ENCODE peak calls at places on chromosome 2, in five cellular contexts. W, D, V, Q and X are unnamed samples. For H3K4me1, the result is how much of the 10 kb centered on the place peaks cover.

GRCh38 chr2:16129716-16130540 is 189.6 kb downstream of the MYCN start:
- DNase-seq in V (no peak), W (no peak), D (no peak), Q (no peak), X (no peak)

GRCh38 chr2:16862474-16862873 is 196.8 kb upstream of the CYRIA start:
- DNase-seq in V (no peak), D (no peak), Q (no peak), W (no peak), X (no peak)

GRCh38 chr2:129936334-129936934 is 43.0 kb upstream of the RAB6C start:
- DNase-seq in W (no peak), Q (peak), V (no peak), D (no peak), X (no peak)

GRCh38 chr2:227884511-227884947 is 13.1 kb downstream of the DAW1 start:
- DNase-seq in W (no peak), V (peak), D (peak), Q (peak), X (peak)

GRCh38 chr2:17030070-17030469 is 364.4 kb upstream of the CYRIA start:
- DNase-seq in D (no peak), W (no peak), Q (no peak), V (no peak), X (no peak)

GRCh38 chr2:175111200-175111657 is 56.8 kb downstream of the ATF2 start:
- DNase-seq in D (no peak), W (no peak), Q (no peak), V (peak), X (peak)

GRCh38 chr2:232541961-232542714 is 2.6 kb downstream of the CHRNG start:
- DNase-seq in W (no peak), V (no peak), Q (no peak), D (no peak), X (no peak)

GRCh38 chr2:188979730-188980123 is 5.6 kb downstream of the COL3A1 start:
- DNase-seq in W (no peak), V (no peak), Q (no peak), D (no peak), X (no peak)

GRCh38 chr2:26001743-26002341 is 19.5 kb upstream of the KIF3C start:
- DNase-seq in V (peak), Q (no peak), D (peak), W (peak), X (no peak)

GRCh38 chr2:74777161-74777900 is 56.6 kb upstream of the HK2 start:
- DNase-seq in V (no peak), W (no peak), Q (no peak), D (no peak), X (no peak)

GRCh38 chr2:229714080-229714735 is at the start of gene DNER:
- DNase-seq in Q (peak), V (no peak), D (peak), W (peak), X (no peak)

GRCh38 chr2:9714630-9715214 is 83.9 kb upstream of the YWHAQ start:
- DNase-seq in V (no peak), W (no peak), Q (no peak), D (no peak), X (no peak)

GRCh38 chr2:70546376-70546775 is 7.2 kb downstream of the TGFA start:
- DNase-seq in V (no peak), D (no peak), W (no peak), Q (no peak), X (no peak)

GRCh38 chr2:216568563-216568962 is 64.7 kb upstream of the IGFBP2 start:
- DNase-seq in D (no peak), V (no peak), W (no peak), Q (no peak), X (no peak)

GRCh38 chr2:209648714-209649113 is 122.9 kb upstream of the UNC80 start:
- DNase-seq in Q (no peak), D (no peak), V (peak), W (no peak), X (peak)

GRCh38 chr2:186187854-186188253 is 298.2 kb upstream of the ZC3H15 start:
- DNase-seq in W (no peak), Q (no peak), V (no peak), D (no peak), X (no peak)

GRCh38 chr2:96323849-96324248 is 1.3 kb upstream of the ITPRIPL1 start:
- DNase-seq in D (no peak), W (no peak), V (no peak), Q (no peak), X (no peak)

GRCh38 chr2:71925268-71926097 is 222.2 kb downstream of the CYP26B1 start:
- DNase-seq in V (no peak), Q (peak), W (no peak), D (no peak), X (no peak)

GRCh38 chr2:218832520-218832919 is 917 bp upstream of the PRKAG3 start:
- DNase-seq in D (peak), W (no peak), V (no peak), Q (no peak), X (no peak)

GRCh38 chr2:127659408-127660290 is 13.7 kb downstream of the GPR17 start:
- DNase-seq in Q (no peak), D (peak), V (no peak), W (no peak), X (no peak)

GRCh38 chr2:85840091-85840490 is 48.7 kb downstream of the ST3GAL5 start:
- DNase-seq in D (no peak), V (no peak), W (no peak), Q (no peak), X (no peak)

GRCh38 chr2:172461591-172462392 is 34.4 kb downstream of the ITGA6 start:
- DNase-seq in D (peak), Q (peak), V (no peak), W (peak), X (no peak)

GRCh38 chr2:127365211-127365643 is 22.5 kb downstream of the MAP3K2 start:
- DNase-seq in D (no peak), Q (no peak), V (no peak), W (no peak), X (no peak)

GRCh38 chr2:160407393-160408204 is 86.0 kb downstream of the RBMS1 start:
- DNase-seq in V (peak), Q (peak), D (peak), W (peak), X (no peak)

GRCh38 chr2:84459028-84459943 is at the start of gene SUCLG1:
- DNase-seq in Q (peak), V (peak), D (peak), W (peak), X (peak)

GRCh38 chr2:67145851-67146250 is 251.3 kb upstream of the ETAA1 start:
- DNase-seq in V (peak), Q (no peak), D (no peak), W (no peak), X (no peak)

GRCh38 chr2:44804406-44805235 is 136.9 kb upstream of the SIX3 start:
- DNase-seq in V (no peak), W (no peak), Q (no peak), D (no peak), X (no peak)

GRCh38 chr2:179348921-179349320 is 84.3 kb upstream of the SESTD1 start:
- DNase-seq in D (no peak), Q (no peak), V (no peak), W (no peak), X (no peak)

GRCh38 chr2:30197570-30197969 is 33.8 kb upstream of the LBH start:
- DNase-seq in Q (peak), D (no peak), V (no peak), W (no peak), X (no peak)

GRCh38 chr2:134454931-134455330 is 201.1 kb downstream of the MGAT5 start:
- DNase-seq in Q (no peak), D (no peak), V (no peak), W (no peak), X (no peak)

GRCh38 chr2:12675352-12675795 is 41.4 kb upstream of the TRIB2 start:
- DNase-seq in D (no peak), W (no peak), Q (no peak), V (peak), X (no peak)

GRCh38 chr2:127045792-127046501 is 61.0 kb downstream of the BIN1 start:
- DNase-seq in D (no peak), V (no peak), W (no peak), Q (peak), X (no peak)

GRCh38 chr2:61959381-61960293 is 54.2 kb downstream of the COMMD1 start:
- DNase-seq in D (no peak), V (no peak), W (no peak), Q (no peak), X (peak)

GRCh38 chr2:200509227-200509607 is 651 bp downstream of the KCTD18 start:
- DNase-seq in W (no peak), V (no peak), D (peak), Q (no peak), X (no peak)

GRCh38 chr2:9975328-9975727 is 23.8 kb downstream of the GRHL1 start:
- DNase-seq in Q (no peak), V (peak), D (no peak), W (no peak), X (no peak)

GRCh38 chr2:95289251-95289650 is 7.9 kb upstream of the KCNIP3 start:
- DNase-seq in W (no peak), V (no peak), Q (peak), D (no peak), X (no peak)

GRCh38 chr2:41580806-41581205 is 467.0 kb upstream of the PKDCC start:
- DNase-seq in Q (no peak), W (no peak), V (peak), D (no peak), X (no peak)

GRCh38 chr2:111209045-111209514 is 88.4 kb downstream of the BCL2L11 start:
- DNase-seq in W (no peak), Q (no peak), V (peak), D (no peak), X (peak)

DNA sequence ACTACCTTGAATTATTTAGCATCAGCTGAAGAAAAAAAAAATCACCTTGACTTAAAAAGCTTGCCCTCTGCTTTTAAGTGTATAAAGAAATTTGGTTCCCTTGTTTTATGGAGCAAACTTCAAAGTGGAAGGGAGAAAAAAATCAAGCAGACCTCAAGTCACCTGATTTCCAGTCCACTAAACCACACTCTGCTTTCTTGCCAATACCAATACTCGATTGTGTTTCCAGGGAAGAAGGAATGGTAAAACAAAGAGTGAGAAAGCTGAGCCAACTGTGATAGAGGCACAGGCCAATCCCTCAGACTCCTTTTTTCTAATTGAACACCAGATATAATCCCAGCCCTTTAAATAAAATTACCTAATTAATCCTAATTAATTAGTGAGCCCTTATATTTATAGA is 587.3 kb downstream of the ARHGAP15 start:
- DNase-seq in W (no peak), Q (no peak), D (no peak), V (peak), X (no peak)
- H3K4me1 ChIP-seq in W (under half), Q (under half), D (under half), V (under half), X (under half)

GRCh38 chr2:43461461-43462073 is 134.3 kb downstream of the THADA start:
- DNase-seq in Q (no peak), D (no peak), W (no peak), V (no peak), X (no peak)
- H3K4me1 ChIP-seq in Q (under half), D (half or more), W (under half), V (under half), X (under half)

GRCh38 chr2:191298306-191298705 is 53.1 kb downstream of the MYO1B start:
- DNase-seq in V (peak), D (no peak), Q (no peak), W (no peak), X (no peak)

GRCh38 chr2:191299009-191299408 is 53.8 kb downstream of the MYO1B start:
- DNase-seq in V (no peak), D (no peak), W (no peak), Q (no peak), X (no peak)

GRCh38 chr2:191295088-191295487 is 49.9 kb downstream of the MYO1B start:
- DNase-seq in Q (no peak), D (no peak), W (no peak), V (no peak), X (no peak)

GRCh38 chr2:191296083-191297006 is 51.1 kb downstream of the MYO1B start:
- DNase-seq in Q (no peak), W (no peak), V (no peak), D (no peak), X (no peak)

GRCh38 chr2:191297031-191297430 is 51.8 kb downstream of the MYO1B start:
- DNase-seq in D (no peak), V (no peak), W (no peak), Q (no peak), X (no peak)
- H3K4me1 ChIP-seq in D (under half), V (under half), W (under half), Q (under half), X (under half)

GRCh38 chr2:171317492-171318125 is 116.2 kb downstream of the METTL8 start:
- DNase-seq in W (no peak), Q (no peak), D (no peak), V (peak), X (no peak)
- H3K4me1 ChIP-seq in W (under half), Q (under half), D (under half), V (under half), X (under half)

GRCh38 chr2:226794751-226795171 is 4.9 kb downstream of the IRS1 start:
- DNase-seq in V (peak), D (no peak), Q (no peak), W (no peak), X (peak)

GRCh38 chr2:226794077-226794670 is 5.4 kb downstream of the IRS1 start:
- DNase-seq in V (peak), Q (no peak), W (no peak), D (no peak), X (no peak)

GRCh38 chr2:226792155-226792871 is 7.3 kb downstream of the IRS1 start:
- DNase-seq in D (no peak), W (no peak), Q (no peak), V (peak), X (peak)

GRCh38 chr2:226795281-226796011 is 4.2 kb downstream of the IRS1 start:
- DNase-seq in W (peak), V (peak), D (peak), Q (no peak), X (no peak)

DNA sequence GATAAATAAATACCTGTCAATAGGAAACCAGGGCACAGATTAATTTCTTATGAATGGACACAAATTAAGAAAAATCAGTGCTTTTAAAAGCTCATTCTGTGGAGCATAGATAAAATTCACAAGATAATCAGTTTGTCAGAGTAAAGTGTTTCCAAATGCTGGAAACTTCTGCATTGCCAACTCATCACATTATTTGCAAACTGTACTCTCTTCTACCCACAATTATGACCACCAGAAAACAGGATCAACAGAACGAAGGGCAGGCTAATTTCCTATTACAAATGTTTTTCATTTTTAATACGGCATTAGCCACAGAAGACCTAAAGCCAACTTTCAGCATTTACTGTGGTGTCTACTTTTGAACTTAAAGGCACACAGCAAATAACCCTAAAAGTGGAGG is 6.0 kb downstream of the IRS1 start:
- DNase-seq in V (peak), D (no peak), W (no peak), Q (no peak), X (no peak)
- H3K4me1 ChIP-seq in V (under half), D (half or more), W (under half), Q (under half), X (under half)

DNA sequence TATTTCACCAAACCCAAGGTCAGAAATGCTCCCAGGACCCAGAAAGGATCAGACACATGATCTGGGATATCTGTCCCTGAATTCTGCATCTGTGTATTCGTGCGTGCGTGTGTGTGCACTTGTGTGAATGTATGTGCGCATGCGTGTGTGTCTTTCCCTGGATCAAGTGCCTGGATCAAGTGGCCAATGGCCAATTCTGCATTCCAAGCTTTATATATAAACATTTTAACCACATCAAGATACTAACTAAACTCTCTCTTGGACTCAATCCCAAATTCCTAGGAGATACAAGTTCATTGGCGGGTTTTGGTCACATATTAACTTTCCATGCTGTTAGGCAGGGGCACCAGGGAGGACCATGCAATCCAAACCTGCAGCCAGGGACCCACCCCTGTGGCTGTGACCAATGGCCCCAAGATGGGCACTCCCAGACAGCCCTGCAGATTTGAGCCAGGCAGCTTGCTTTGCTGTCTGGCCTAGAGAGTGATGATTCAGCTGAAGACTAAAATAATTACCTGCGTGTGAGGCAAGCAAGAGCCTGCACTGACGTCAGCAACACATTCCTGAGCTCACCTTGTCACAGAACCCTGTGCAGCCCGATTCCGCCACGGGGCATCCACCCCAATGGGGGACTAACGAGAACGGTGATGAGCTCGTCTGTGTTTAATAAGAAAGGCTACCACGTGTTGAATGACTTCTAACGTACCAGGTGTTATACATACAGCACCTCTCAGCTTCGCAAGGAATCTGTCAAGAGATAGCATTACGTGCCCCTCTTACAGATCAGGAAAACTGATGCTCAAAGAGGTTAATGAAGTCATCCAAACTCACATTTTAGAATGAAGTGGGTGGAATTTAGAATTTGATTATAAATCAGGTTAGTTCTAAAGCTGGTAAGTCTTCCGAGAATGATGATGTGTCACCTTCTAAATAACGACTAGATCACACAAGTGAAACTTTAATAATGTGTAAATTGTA is 45.4 kb upstream of the ROCK2 start:
- DNase-seq in V (peak), Q (no peak), D (no peak), W (no peak), X (peak)
- H3K4me1 ChIP-seq in V (under half), Q (under half), D (under half), W (under half), X (under half)

DNA sequence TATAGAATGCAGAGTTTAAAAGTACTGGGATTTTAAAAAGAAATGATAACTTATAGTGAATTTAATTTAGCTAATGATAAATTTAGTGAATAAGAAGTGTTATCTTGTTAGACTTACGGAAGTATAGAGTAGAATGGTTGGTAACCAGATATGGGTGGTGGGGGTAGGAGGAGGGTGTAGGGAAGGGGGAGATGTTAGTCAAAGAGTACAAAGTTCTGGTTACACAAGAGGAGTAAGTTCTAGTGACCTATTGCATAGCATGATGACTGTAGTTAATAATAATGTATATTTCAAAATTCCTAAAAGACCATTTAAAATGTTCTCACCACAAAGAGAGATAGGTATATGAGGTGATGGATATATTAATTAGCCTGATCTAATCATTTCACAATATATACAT is 184.8 kb upstream of the STON1 start:
- DNase-seq in Q (no peak), V (no peak), D (no peak), W (no peak), X (no peak)
- H3K4me1 ChIP-seq in Q (under half), V (under half), D (half or more), W (under half), X (under half)

DNA sequence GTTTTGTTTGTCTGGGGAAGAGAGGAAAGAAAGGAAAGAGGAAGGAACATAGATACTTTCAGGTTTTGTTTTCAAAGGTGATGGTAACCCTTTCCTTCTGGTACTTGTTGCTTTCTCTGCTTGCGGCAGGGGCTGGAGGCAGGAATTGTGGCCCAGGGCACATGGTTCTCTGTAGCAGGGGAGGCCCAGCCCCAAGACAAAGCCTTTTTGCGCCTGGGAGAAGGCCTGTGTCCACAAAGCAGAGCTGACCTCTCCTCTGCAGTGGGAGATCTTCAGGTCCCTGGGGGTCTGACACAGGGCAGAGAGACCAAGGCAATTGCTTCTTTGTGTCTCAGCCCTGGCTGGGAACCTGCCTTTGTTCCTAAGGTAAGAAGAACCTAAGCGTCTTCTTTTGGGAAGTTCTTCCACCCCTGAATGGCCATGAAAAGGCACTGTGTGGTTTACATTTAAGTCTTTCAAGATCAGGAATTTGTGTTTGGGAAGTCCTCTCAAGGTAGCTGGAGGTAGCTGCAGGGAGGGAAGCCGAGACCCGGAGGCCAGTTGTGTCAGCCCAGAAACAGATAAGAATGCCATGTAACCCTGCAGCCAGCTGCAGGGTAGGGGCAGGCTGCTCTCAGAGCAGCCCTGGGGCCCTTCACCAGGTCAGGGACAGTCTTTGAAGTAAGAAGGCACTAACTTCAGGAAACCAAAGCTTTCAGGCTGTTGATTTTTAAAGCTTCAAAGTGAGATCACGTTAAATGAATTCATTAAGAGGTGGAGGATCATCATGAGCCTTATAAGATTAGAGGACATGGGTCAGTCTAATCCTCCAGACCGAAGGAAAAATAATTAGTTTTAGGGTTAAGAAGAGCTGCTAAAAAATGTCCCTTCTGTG is 119.3 kb downstream of the STPG4 start:
- DNase-seq in D (no peak), W (no peak), Q (no peak), V (no peak), X (no peak)
- H3K4me1 ChIP-seq in D (half or more), W (under half), Q (under half), V (half or more), X (under half)